ENCODE peak calls at places on chromosomes 12 and 14, in ten cellular contexts. One of them, this sample, is unnamed.
A peak's percentile ranks its signal among the peaks of the same experiment; 100 is the strongest.

GRCh38 chr12:57553343-57554202 is 3.7 kb downstream of the KIF5A start:
- DNase-seq in foreskin fibroblast: no peak
- DNase-seq in left cardiac atrium: no peak
- DNase-seq in germinal center: no peak
- DNase-seq in bronchial epithelial cell: no peak
- DNase-seq in activated naive CD4-positive, alpha-beta T cell treated with anti-CD3 and anti-CD28 coated beads for 36 hours: no peak
- DNase-seq in GM06990: no peak
- DNase-seq in activated gamma-delta T cell treated with Interleukin-2 at 50 U/mL for 16 hours: no peak
- DNase-seq in nephron progenitor cell: peak; percentile 40
- DNase-seq in dermis microvascular lymphatic vessel endothelial cell: no peak
- DNase-seq in this sample: no peak

GRCh38 chr12:81520064-81520945 is 238.8 kb downstream of the PPFIA2 start:
- DNase-seq in foreskin fibroblast: no peak
- DNase-seq in left cardiac atrium: no peak
- DNase-seq in germinal center: no peak
- DNase-seq in bronchial epithelial cell: no peak
- DNase-seq in activated naive CD4-positive, alpha-beta T cell treated with anti-CD3 and anti-CD28 coated beads for 36 hours: no peak
- DNase-seq in GM06990: no peak
- DNase-seq in activated gamma-delta T cell treated with Interleukin-2 at 50 U/mL for 16 hours: no peak
- DNase-seq in nephron progenitor cell: no peak
- DNase-seq in dermis microvascular lymphatic vessel endothelial cell: no peak
- DNase-seq in this sample: no peak

GRCh38 chr14:102584871-102585869 is 7.3 kb upstream of the RCOR1 start:
- DNase-seq in foreskin fibroblast: no peak
- DNase-seq in left cardiac atrium: peak; percentile 51
- DNase-seq in germinal center: no peak
- DNase-seq in bronchial epithelial cell: peak; percentile 77
- DNase-seq in activated naive CD4-positive, alpha-beta T cell treated with anti-CD3 and anti-CD28 coated beads for 36 hours: no peak
- DNase-seq in GM06990: no peak
- DNase-seq in activated gamma-delta T cell treated with Interleukin-2 at 50 U/mL for 16 hours: no peak
- DNase-seq in nephron progenitor cell: peak; percentile 53
- DNase-seq in dermis microvascular lymphatic vessel endothelial cell: no peak
- DNase-seq in this sample: no peak

GRCh38 chr14:72454388-72454787 is 439.5 kb downstream of the DPF3 start:
- DNase-seq in foreskin fibroblast: no peak
- DNase-seq in left cardiac atrium: no peak
- DNase-seq in germinal center: no peak
- DNase-seq in bronchial epithelial cell: no peak
- DNase-seq in activated naive CD4-positive, alpha-beta T cell treated with anti-CD3 and anti-CD28 coated beads for 36 hours: no peak
- DNase-seq in GM06990: no peak
- DNase-seq in activated gamma-delta T cell treated with Interleukin-2 at 50 U/mL for 16 hours: no peak
- DNase-seq in nephron progenitor cell: no peak
- DNase-seq in dermis microvascular lymphatic vessel endothelial cell: no peak
- DNase-seq in this sample: no peak

GRCh38 chr12:18432211-18432610 is 170.9 kb downstream of the PIK3C2G start:
- DNase-seq in foreskin fibroblast: no peak
- DNase-seq in left cardiac atrium: no peak
- DNase-seq in germinal center: no peak
- DNase-seq in bronchial epithelial cell: no peak
- DNase-seq in activated naive CD4-positive, alpha-beta T cell treated with anti-CD3 and anti-CD28 coated beads for 36 hours: no peak
- DNase-seq in GM06990: no peak
- DNase-seq in activated gamma-delta T cell treated with Interleukin-2 at 50 U/mL for 16 hours: no peak
- DNase-seq in nephron progenitor cell: no peak
- DNase-seq in dermis microvascular lymphatic vessel endothelial cell: no peak
- DNase-seq in this sample: no peak

GRCh38 chr12:76083761-76084276 is 666 bp downstream of the NAP1L1 start:
- DNase-seq in foreskin fibroblast: peak; percentile 63
- DNase-seq in left cardiac atrium: peak; percentile 78
- DNase-seq in germinal center: peak; percentile 82
- DNase-seq in bronchial epithelial cell: peak; percentile 29
- DNase-seq in activated naive CD4-positive, alpha-beta T cell treated with anti-CD3 and anti-CD28 coated beads for 36 hours: peak; percentile 83
- DNase-seq in GM06990: peak; percentile 82
- DNase-seq in activated gamma-delta T cell treated with Interleukin-2 at 50 U/mL for 16 hours: peak; percentile 61
- DNase-seq in nephron progenitor cell: peak; percentile 87
- DNase-seq in dermis microvascular lymphatic vessel endothelial cell: peak; percentile 57
- DNase-seq in this sample: peak; percentile 77

GRCh38 chr12:80892597-80893445 is 44.9 kb downstream of the LIN7A start:
- DNase-seq in foreskin fibroblast: peak; percentile 45
- DNase-seq in left cardiac atrium: no peak
- DNase-seq in germinal center: no peak
- DNase-seq in bronchial epithelial cell: no peak
- DNase-seq in activated naive CD4-positive, alpha-beta T cell treated with anti-CD3 and anti-CD28 coated beads for 36 hours: no peak
- DNase-seq in GM06990: peak; percentile 22
- DNase-seq in activated gamma-delta T cell treated with Interleukin-2 at 50 U/mL for 16 hours: no peak
- DNase-seq in nephron progenitor cell: no peak
- DNase-seq in dermis microvascular lymphatic vessel endothelial cell: no peak
- DNase-seq in this sample: no peak

GRCh38 chr14:90555126-90556049 is 158.6 kb downstream of the CALM1 start:
- DNase-seq in foreskin fibroblast: no peak
- DNase-seq in left cardiac atrium: no peak
- DNase-seq in germinal center: no peak
- DNase-seq in bronchial epithelial cell: no peak
- DNase-seq in activated naive CD4-positive, alpha-beta T cell treated with anti-CD3 and anti-CD28 coated beads for 36 hours: no peak
- DNase-seq in GM06990: no peak
- DNase-seq in activated gamma-delta T cell treated with Interleukin-2 at 50 U/mL for 16 hours: no peak
- DNase-seq in nephron progenitor cell: no peak
- DNase-seq in dermis microvascular lymphatic vessel endothelial cell: no peak
- DNase-seq in this sample: no peak

This sample was measured in naive B cell.